ENCODE peak calls at places on chromosomes 4 and X, in four cellular contexts. S is PC-3, E is HepG2, X is HFFc6. I is an unnamed sample.

GRCh38 chrX:14228611-14229010 is 198.9 kb upstream of the GEMIN8 start:
- DNase-seq in E (no peak), S (peak; percentile 79), X (no peak), I (peak; percentile 4)

GRCh38 chr4:65482410-65482809 is 187.9 kb downstream of the EPHA5 start:
- DNase-seq in X (no peak), S (peak; percentile 80), E (no peak), I (peak; percentile 49)

GRCh38 chr4:92634891-92635290 is 331.1 kb downstream of the GRID2 start:
- DNase-seq in S (no peak), E (no peak), X (no peak), I (no peak)

GRCh38 chr4:152104846-152105462 is 344.1 kb upstream of the GATB start:
- DNase-seq in X (no peak), S (no peak), E (no peak), I (no peak)

GRCh38 chr4:140569307-140569638 is 512 bp upstream of the UCP1 start:
- DNase-seq in X (no peak), E (no peak), S (no peak), I (no peak)

GRCh38 chrX:153474718-153475117 is 4.3 kb upstream of the HAUS7 start:
- DNase-seq in X (peak; percentile 22), S (peak; percentile 36), E (no peak), I (peak; percentile 34)

GRCh38 chr4:3257125-3257690 is 8.2 kb downstream of the MSANTD1 start:
- DNase-seq in S (peak; percentile 81), E (no peak), X (no peak), I (peak; percentile 65)

GRCh38 chr4:25481648-25482047 is 104.6 kb downstream of the ANAPC4 start:
- DNase-seq in S (no peak), X (no peak), E (no peak), I (no peak)

GRCh38 chr4:52144303-52144849 is 93.3 kb downstream of the SPATA18 start:
- DNase-seq in X (no peak), S (no peak), E (peak; percentile 16), I (no peak)

GRCh38 chr4:76801621-76802545 is 96.1 kb downstream of the SOWAHB start:
- DNase-seq in S (no peak), E (no peak), X (no peak), I (no peak)

GRCh38 chr4:79588679-79589078 is 180.7 kb upstream of the GK2 start:
- DNase-seq in E (no peak), S (no peak), X (no peak), I (no peak)

GRCh38 chrX:72576161-72576896 is 3.7 kb upstream of the HDAC8 start:
- DNase-seq in E (peak; percentile 1), S (peak; percentile 52), X (no peak), I (peak; percentile 6)

GRCh38 chrX:11406109-11406755 is 113.0 kb downstream of the AMELX start:
- DNase-seq in S (peak; percentile 14), E (no peak), X (peak; percentile 21), I (no peak)

GRCh38 chr4:74133786-74134499 is 24.0 kb upstream of the MTHFD2L start:
- DNase-seq in E (peak; percentile 54), X (peak; percentile 77), S (peak; percentile 96), I (peak; percentile 38)

GRCh38 chr4:17027495-17027894 is 129.1 kb upstream of the LDB2 start:
- DNase-seq in E (no peak), S (peak; percentile 67), X (peak; percentile 98), I (peak; percentile 76)

GRCh38 chr4:7428261-7429068 is 6.3 kb downstream of the PSAPL1 start:
- DNase-seq in E (no peak), X (no peak), S (no peak), I (no peak)

GRCh38 chr4:81457921-81458520 is 13.7 kb downstream of the RASGEF1B start:
- DNase-seq in S (no peak), X (no peak), E (no peak), I (no peak)

GRCh38 chrX:154657226-154657805 is 3.9 kb upstream of the CTAG2 start:
- DNase-seq in X (no peak), S (no peak), E (no peak), I (no peak)

GRCh38 chr4:67892905-67893304 is 9.1 kb upstream of the TMPRSS11D start:
- DNase-seq in X (no peak), E (no peak), S (no peak), I (no peak)
- TF ChIP-seq CTCF in X (peak; percentile 38), E (peak; percentile 13), S (peak; percentile 43), I (no peak)

GRCh38 chr4:53510316-53510715 is 81.0 kb downstream of the LNX1 start:
- DNase-seq in E (no peak), X (no peak), S (no peak), I (no peak)

GRCh38 chr4:53508446-53508845 is 82.8 kb downstream of the LNX1 start:
- DNase-seq in X (peak; percentile 66), E (peak; percentile 48), S (peak; percentile 79), I (no peak)

GRCh38 chr4:53507671-53508286 is 83.5 kb downstream of the LNX1 start:
- DNase-seq in E (peak; percentile 30), X (no peak), S (no peak), I (no peak)

GRCh38 chr4:53507058-53507457 is 84.2 kb downstream of the LNX1 start:
- DNase-seq in E (no peak), S (no peak), X (no peak), I (no peak)

GRCh38 chr4:53505947-53506346 is 85.3 kb downstream of the LNX1 start:
- DNase-seq in X (peak; percentile 31), E (no peak), S (peak; percentile 46), I (no peak)
- TF ChIP-seq CTCF in X (peak; percentile 61), E (peak; percentile 31), S (peak; percentile 54), I (no peak)

DNA sequence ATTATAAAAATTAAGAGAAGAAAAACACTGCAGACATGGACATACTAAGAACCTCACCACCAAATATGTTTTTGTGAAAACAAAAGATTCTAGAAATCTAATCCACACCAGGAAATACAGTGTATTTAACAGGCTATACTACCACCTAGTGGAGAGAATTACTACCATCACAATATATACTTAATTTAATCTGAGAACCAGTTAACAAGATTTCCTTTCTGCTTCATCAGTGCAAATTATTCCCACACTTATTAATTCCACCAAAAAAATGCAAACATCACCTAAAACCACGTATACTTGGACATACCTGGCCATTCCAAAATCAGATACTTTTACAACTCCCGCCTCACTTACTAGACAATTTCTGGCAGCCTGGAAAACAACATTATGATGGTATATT is 7.0 kb upstream of the TXK start:
- DNase-seq in S (peak; percentile 66), X (peak; percentile 41), E (peak; percentile 20), I (peak; percentile 42)
- TF ChIP-seq CTCF in S (peak; percentile 61), X (peak; percentile 89), E (peak; percentile 44), I (peak; percentile 50)

GRCh38 chr4:137083571-137083970 is 448.7 kb downstream of the PCDH18 start:
- DNase-seq in X (peak; percentile 10), E (no peak), S (no peak), I (no peak)
- TF ChIP-seq CTCF in X (no peak), E (no peak), S (no peak), I (no peak)

I was measured in RWPE1.